ENCODE peak calls at places on chromosomes 5 and 9, in nine cellular contexts. C, E, Z, T, Y, X, L, I and Q are unnamed samples.

GRCh38 chr5:177310757-177311173 is 933 bp downstream of the MXD3 start:
- DNase-seq in C (no peak), E (no peak), Z (no peak), T (no peak), Y (no peak), X (no peak), L (no peak), I (no peak), Q (no peak)

GRCh38 chr5:112649882-112650281 is 87.8 kb upstream of the APC start:
- DNase-seq in C (no peak), E (no peak), Z (no peak), T (no peak), Y (no peak), X (no peak), L (no peak), I (no peak), Q (no peak)

GRCh38 chr9:14769235-14769580 is 46.7 kb upstream of the CER1 start:
- DNase-seq in C (no peak), E (no peak), Z (no peak), T (no peak), Y (no peak), X (no peak), L (peak), I (peak), Q (no peak)

GRCh38 chr5:165622864-165623536 is 2117.6 kb downstream of the MAT2B start:
- DNase-seq in C (no peak), E (no peak), Z (no peak), T (no peak), Y (no peak), X (no peak), L (no peak), I (no peak), Q (no peak)

GRCh38 chr9:6598249-6598725 is 47.2 kb downstream of the GLDC start:
- DNase-seq in C (no peak), E (no peak), Z (no peak), T (no peak), Y (no peak), X (no peak), L (no peak), I (no peak), Q (no peak)

GRCh38 chr5:60510049-60510448 is 189.9 kb downstream of the DEPDC1B start:
- DNase-seq in C (no peak), E (no peak), Z (no peak), T (no peak), Y (no peak), X (no peak), L (no peak), I (no peak), Q (no peak)

GRCh38 chr9:114155967-114156294 is 594 bp downstream of the COL27A1 start:
- DNase-seq in C (peak), E (no peak), Z (no peak), T (no peak), Y (no peak), X (no peak), L (no peak), I (no peak), Q (no peak)

GRCh38 chr9:36803951-36804350 is 230.1 kb downstream of the PAX5 start:
- DNase-seq in C (no peak), E (no peak), Z (no peak), T (no peak), Y (no peak), X (no peak), L (no peak), I (no peak), Q (no peak)

GRCh38 chr5:175465282-175465681 is 13.1 kb upstream of the SFXN1 start:
- DNase-seq in C (no peak), E (no peak), Z (no peak), T (no peak), Y (no peak), X (no peak), L (no peak), I (no peak), Q (no peak)

GRCh38 chr5:177378884-177379883 is 5.0 kb upstream of the SLC34A1 start:
- DNase-seq in C (no peak), E (no peak), Z (no peak), T (no peak), Y (no peak), X (no peak), L (no peak), I (no peak), Q (no peak)

GRCh38 chr5:36090033-36090432 is 23.4 kb upstream of the UGT3A2 start:
- DNase-seq in C (no peak), E (no peak), Z (no peak), T (no peak), Y (no peak), X (no peak), L (peak), I (peak), Q (no peak)

GRCh38 chr5:127608077-127608660 is 40.7 kb upstream of the CTXN3 start:
- DNase-seq in C (no peak), E (no peak), Z (no peak), T (no peak), Y (no peak), X (no peak), L (no peak), I (no peak), Q (no peak)

GRCh38 chr5:168992687-168993086 is 308.3 kb downstream of the SLIT3 start:
- DNase-seq in C (no peak), E (no peak), Z (no peak), T (no peak), Y (no peak), X (no peak), L (peak), I (peak), Q (no peak)

GRCh38 chr9:70588999-70589398 is 174.5 kb upstream of the KLF9 start:
- DNase-seq in C (no peak), E (no peak), Z (no peak), T (no peak), Y (no peak), X (no peak), L (no peak), I (no peak), Q (no peak)

GRCh38 chr9:136052991-136053756 is 41.9 kb downstream of the NACC2 start:
- DNase-seq in C (peak), E (no peak), Z (no peak), T (peak), Y (no peak), X (no peak), L (no peak), I (no peak), Q (no peak)

GRCh38 chr9:73411494-73411893 is 259.8 kb downstream of the ANXA1 start:
- DNase-seq in C (no peak), E (no peak), Z (no peak), T (no peak), Y (no peak), X (no peak), L (peak), I (no peak), Q (no peak)

GRCh38 chr5:122263352-122264030 is 48.5 kb upstream of the SNCAIP start:
- DNase-seq in C (no peak), E (no peak), Z (no peak), T (no peak), Y (no peak), X (no peak), L (no peak), I (no peak), Q (no peak)

GRCh38 chr5:50751064-50751657 is 84.7 kb downstream of the PARP8 start:
- DNase-seq in C (no peak), E (no peak), Z (no peak), T (no peak), Y (no peak), X (no peak), L (peak), I (peak), Q (no peak)

GRCh38 chr9:70131296-70131695 is 87.6 kb downstream of the MAMDC2 start:
- DNase-seq in C (no peak), E (no peak), Z (no peak), T (no peak), Y (no peak), X (no peak), L (no peak), I (no peak), Q (no peak)

GRCh38 chr5:31280210-31280609 is 86.7 kb downstream of the CDH6 start:
- DNase-seq in C (no peak), E (no peak), Z (no peak), T (no peak), Y (no peak), X (no peak), L (no peak), I (no peak), Q (no peak)

GRCh38 chr5:9035346-9035745 is 510.5 kb downstream of the SEMA5A start:
- DNase-seq in C (no peak), E (no peak), Z (no peak), T (no peak), Y (no peak), X (no peak), L (no peak), I (no peak), Q (no peak)

GRCh38 chr5:141040093-141040762 is 10.9 kb upstream of the PCDHB1 start:
- DNase-seq in C (peak), E (no peak), Z (no peak), T (peak), Y (no peak), X (no peak), L (peak), I (peak), Q (no peak)
- TF ChIP-seq CTCF in C (peak), E (no peak), Z (no peak), T (peak), Y (peak), X (no peak), L (peak), I (peak), Q (no peak)

GRCh38 chr5:131169810-131170539 is 769 bp upstream of the LYRM7 start:
- DNase-seq in C (no peak), E (no peak), Z (no peak), T (no peak), Y (no peak), X (no peak), L (no peak), I (no peak), Q (no peak)

GRCh38 chr5:131167615-131168014 is 2.6 kb upstream of the HINT1 start:
- DNase-seq in C (no peak), E (no peak), Z (no peak), T (no peak), Y (no peak), X (no peak), L (no peak), I (no peak), Q (no peak)

GRCh38 chr5:131164931-131165727 is at the start of gene HINT1:
- DNase-seq in C (peak), E (peak), Z (peak), T (peak), Y (peak), X (peak), L (peak), I (peak), Q (peak)

GRCh38 chr5:131171276-131171815 is 602 bp downstream of the LYRM7 start:
- DNase-seq in C (no peak), E (no peak), Z (no peak), T (no peak), Y (no peak), X (no peak), L (no peak), I (no peak), Q (no peak)

GRCh38 chr5:131170540-131171275 is at the start of gene LYRM7:
- DNase-seq in C (peak), E (peak), Z (peak), T (peak), Y (peak), X (peak), L (peak), I (peak), Q (peak)
- TF ChIP-seq CTCF in C (no peak), E (no peak), Z (peak), T (no peak), Y (no peak), X (no peak), L (peak), I (peak), Q (no peak)

DNA sequence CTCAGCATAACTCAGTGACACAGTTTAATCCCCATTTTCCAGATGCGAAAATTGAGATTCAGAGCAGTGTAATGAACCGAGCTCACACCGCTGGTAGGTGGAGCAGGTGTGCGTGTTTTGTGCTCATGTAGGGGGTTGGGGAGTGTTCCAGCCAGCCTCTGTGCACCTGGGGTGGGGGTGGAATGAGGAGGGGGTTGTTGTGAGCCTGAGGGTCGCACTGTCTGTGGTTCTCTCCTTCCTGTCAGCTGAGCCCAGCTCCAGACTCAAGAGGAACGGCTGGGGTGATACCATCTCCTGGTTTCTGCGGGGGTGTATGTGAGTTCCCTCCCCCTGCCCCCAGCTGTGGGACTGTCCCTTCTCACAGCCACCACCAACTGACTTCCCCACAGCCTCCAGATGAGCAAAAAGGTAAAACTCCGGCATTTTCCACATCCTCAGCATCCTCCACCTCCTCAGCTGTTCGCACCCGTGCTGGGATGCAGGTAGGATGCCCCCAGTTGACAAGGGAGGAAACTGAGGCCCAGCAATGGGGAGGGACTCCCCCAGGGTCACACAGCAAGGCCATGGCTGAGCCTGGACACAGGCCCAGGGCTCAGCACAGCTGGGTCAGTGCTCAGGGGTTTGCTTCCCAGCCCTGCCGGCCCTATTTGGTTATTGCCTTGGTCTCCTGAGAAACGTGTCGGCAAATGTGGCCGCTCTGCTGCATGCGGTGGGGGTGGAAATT is 2.1 kb downstream of the SH2D3C start:
- DNase-seq in C (no peak), E (no peak), Z (no peak), T (peak), Y (no peak), X (no peak), L (peak), I (no peak), Q (peak)
- TF ChIP-seq CTCF in C (peak), E (no peak), Z (no peak), T (no peak), Y (no peak), X (no peak), L (no peak), I (no peak), Q (no peak)

GRCh38 chr5:145906401-145906800 is 30.0 kb upstream of the SH3RF2 start:
- DNase-seq in C (no peak), E (no peak), Z (no peak), T (no peak), Y (no peak), X (no peak), L (no peak), I (no peak), Q (no peak)

GRCh38 chr5:145904743-145905142 is 31.6 kb upstream of the SH3RF2 start:
- DNase-seq in C (no peak), E (no peak), Z (no peak), T (no peak), Y (no peak), X (no peak), L (no peak), I (no peak), Q (no peak)

GRCh38 chr5:145903862-145904261 is 31.0 kb upstream of the GRXCR2 start:
- DNase-seq in C (no peak), E (no peak), Z (no peak), T (no peak), Y (no peak), X (no peak), L (no peak), I (no peak), Q (no peak)

GRCh38 chr5:145902421-145902820 is 29.6 kb upstream of the GRXCR2 start:
- DNase-seq in C (no peak), E (no peak), Z (no peak), T (no peak), Y (no peak), X (no peak), L (no peak), I (no peak), Q (no peak)

GRCh38 chr5:145903113-145903512 is 30.3 kb upstream of the GRXCR2 start:
- DNase-seq in C (no peak), E (no peak), Z (no peak), T (no peak), Y (no peak), X (no peak), L (no peak), I (no peak), Q (no peak)
- TF ChIP-seq CTCF in C (no peak), E (no peak), Z (peak), T (peak), Y (no peak), X (no peak), L (peak), I (peak), Q (peak)

GRCh38 chr5:135176991-135177390 is 143.0 kb upstream of the PITX1 start:
- DNase-seq in C (peak), E (no peak), Z (no peak), T (no peak), Y (no peak), X (no peak), L (no peak), I (no peak), Q (no peak)

GRCh38 chr5:135181653-135182052 is 147.6 kb upstream of the PITX1 start:
- DNase-seq in C (no peak), E (no peak), Z (no peak), T (no peak), Y (no peak), X (no peak), L (no peak), I (no peak), Q (no peak)

GRCh38 chr5:135178476-135179155 is 144.6 kb upstream of the PITX1 start:
- DNase-seq in C (no peak), E (no peak), Z (no peak), T (no peak), Y (no peak), X (no peak), L (no peak), I (no peak), Q (no peak)

GRCh38 chr5:135177591-135177990 is 143.6 kb upstream of the PITX1 start:
- DNase-seq in C (no peak), E (no peak), Z (no peak), T (no peak), Y (no peak), X (no peak), L (no peak), I (no peak), Q (no peak)

DNA sequence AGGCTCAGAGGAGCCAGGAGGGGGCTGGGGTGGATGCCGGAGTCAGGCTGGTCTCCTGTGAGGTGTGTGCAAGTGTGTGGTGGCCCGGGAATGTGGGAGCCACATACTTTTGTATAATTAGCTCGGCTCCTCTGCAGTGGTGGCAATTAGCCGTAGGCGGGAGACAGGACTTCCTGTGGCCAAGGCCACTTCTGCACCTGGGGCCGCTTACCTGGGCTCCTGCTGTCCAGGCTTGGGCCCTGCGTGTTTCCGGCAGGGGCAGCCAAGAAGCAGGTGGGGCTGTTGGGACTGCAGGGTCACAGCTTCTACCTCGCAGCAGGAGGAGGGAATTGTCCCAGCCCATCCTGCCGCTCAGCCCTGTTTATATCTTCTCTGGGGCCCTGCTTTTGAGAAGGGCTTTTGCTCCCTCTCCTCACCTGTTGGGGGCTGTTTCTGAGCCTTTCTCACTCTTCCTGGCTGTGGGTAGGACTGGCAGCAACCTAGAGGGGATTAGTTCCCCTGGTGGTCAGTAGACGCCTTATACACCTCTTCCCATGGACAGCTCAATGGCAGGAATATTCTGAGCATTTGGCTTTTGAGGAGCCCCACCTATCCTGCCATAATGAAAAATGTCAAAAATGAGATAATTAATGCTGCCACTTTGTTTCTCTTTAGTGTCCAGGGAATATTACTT is 145.4 kb upstream of the PITX1 start:
- DNase-seq in C (no peak), E (no peak), Z (no peak), T (no peak), Y (no peak), X (no peak), L (no peak), I (no peak), Q (no peak)
- TF ChIP-seq CTCF in C (no peak), E (no peak), Z (no peak), T (no peak), Y (no peak), X (no peak), L (no peak), I (peak), Q (no peak)

GRCh38 chr5:63400079-63400478 is 562.2 kb downstream of the HTR1A start:
- DNase-seq in C (peak), E (no peak), Z (no peak), T (no peak), Y (no peak), X (no peak), L (peak), I (no peak), Q (no peak)

GRCh38 chr5:63398346-63398745 is 563.9 kb downstream of the HTR1A start:
- DNase-seq in C (no peak), E (no peak), Z (no peak), T (no peak), Y (no peak), X (no peak), L (no peak), I (no peak), Q (no peak)

DNA sequence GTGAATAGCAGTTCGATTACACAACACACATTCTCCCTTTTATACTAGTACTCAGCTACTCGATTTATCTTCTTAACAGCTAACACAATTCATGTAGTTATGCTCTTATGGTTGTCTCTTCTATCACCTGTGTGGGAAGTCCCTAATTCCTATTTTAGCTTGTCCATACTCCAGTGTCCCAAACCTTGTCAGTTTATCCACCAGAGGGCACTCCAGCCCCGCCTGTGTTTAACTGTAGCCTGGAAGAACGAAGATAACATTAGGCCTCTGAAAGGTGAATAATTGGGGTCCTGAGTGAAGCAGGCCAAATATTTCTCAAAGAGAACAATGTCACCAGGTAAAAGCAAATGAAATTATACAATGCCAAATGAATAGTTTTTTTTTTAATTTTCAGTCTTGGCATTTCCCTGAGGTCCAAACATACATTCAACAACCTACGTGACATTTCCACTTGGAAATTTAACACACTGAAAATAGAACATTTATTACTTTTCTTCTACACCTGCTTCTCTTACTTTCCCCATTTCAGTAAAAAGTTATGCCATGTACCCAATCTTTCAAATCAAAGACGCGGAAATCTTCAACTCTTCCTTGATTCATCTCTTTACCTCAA is 560.7 kb downstream of the HTR1A start:
- DNase-seq in C (peak), E (no peak), Z (no peak), T (peak), Y (no peak), X (peak), L (peak), I (peak), Q (no peak)
- TF ChIP-seq CTCF in C (peak), E (no peak), Z (peak), T (peak), Y (peak), X (peak), L (peak), I (peak), Q (peak)